ENCODE peak calls at places on chromosomes 1 and 21, in six cellular contexts. One of them, this sample, is unnamed.

GRCh38 chr1:51498924-51499323 is 20.1 kb downstream of the EPS15 start:
- DNase-seq in A549: no peak
- DNase-seq in GM12878: no peak
- DNase-seq in endothelial cell of umbilical vein: no peak
- DNase-seq in HepG2: no peak
- DNase-seq in K562: no peak
- DNase-seq in this sample: no peak

GRCh38 chr21:26850116-26850643 is 5.0 kb upstream of the ADAMTS1 start:
- DNase-seq in A549: peak; percentile 27
- DNase-seq in GM12878: peak; percentile 0
- DNase-seq in endothelial cell of umbilical vein: peak; percentile 75
- DNase-seq in HepG2: peak; percentile 36
- DNase-seq in K562: no peak
- DNase-seq in this sample: peak; percentile 45

GRCh38 chr1:205488074-205488723 is 16.3 kb upstream of the CDK18 start:
- DNase-seq in A549: peak; percentile 69
- DNase-seq in GM12878: no peak
- DNase-seq in endothelial cell of umbilical vein: peak; percentile 47
- DNase-seq in HepG2: peak; percentile 75
- DNase-seq in K562: peak; percentile 82
- DNase-seq in this sample: peak; percentile 70

GRCh38 chr1:59549903-59550302 is 253.0 kb downstream of the FGGY start:
- DNase-seq in A549: no peak
- DNase-seq in GM12878: no peak
- DNase-seq in endothelial cell of umbilical vein: no peak
- DNase-seq in HepG2: peak; percentile 50
- DNase-seq in K562: no peak
- DNase-seq in this sample: peak; percentile 85

GRCh38 chr1:81192647-81193642 is 607.8 kb upstream of the ADGRL2 start:
- DNase-seq in A549: no peak
- DNase-seq in GM12878: no peak
- DNase-seq in endothelial cell of umbilical vein: no peak
- DNase-seq in HepG2: no peak
- DNase-seq in K562: no peak
- DNase-seq in this sample: no peak

GRCh38 chr1:204971700-204972336 is 71.2 kb upstream of the CNTN2 start:
- DNase-seq in A549: peak; percentile 46
- DNase-seq in GM12878: no peak
- DNase-seq in endothelial cell of umbilical vein: peak; percentile 73
- DNase-seq in HepG2: no peak
- DNase-seq in K562: peak; percentile 70
- DNase-seq in this sample: peak; percentile 49

GRCh38 chr21:16865612-16866011 is 647.2 kb upstream of the CXADR start:
- DNase-seq in A549: no peak
- DNase-seq in GM12878: no peak
- DNase-seq in endothelial cell of umbilical vein: no peak
- DNase-seq in HepG2: no peak
- DNase-seq in K562: no peak
- DNase-seq in this sample: no peak

GRCh38 chr1:41239988-41240610 is 2.0 kb downstream of the SCMH1 start:
- DNase-seq in A549: peak; percentile 73
- DNase-seq in GM12878: no peak
- DNase-seq in endothelial cell of umbilical vein: peak; percentile 65
- DNase-seq in HepG2: peak; percentile 99
- DNase-seq in K562: no peak
- DNase-seq in this sample: peak; percentile 66

GRCh38 chr1:171590022-171590421 is 32.0 kb upstream of the MYOCOS start:
- DNase-seq in A549: no peak
- DNase-seq in GM12878: no peak
- DNase-seq in endothelial cell of umbilical vein: no peak
- DNase-seq in HepG2: no peak
- DNase-seq in K562: no peak
- DNase-seq in this sample: no peak

GRCh38 chr1:4106731-4107130 is 206.7 kb upstream of the C1orf174 start:
- DNase-seq in A549: no peak
- DNase-seq in GM12878: no peak
- DNase-seq in endothelial cell of umbilical vein: no peak
- DNase-seq in HepG2: no peak
- DNase-seq in K562: no peak
- DNase-seq in this sample: no peak

GRCh38 chr1:195748969-195749368 is 859.3 kb downstream of the KCNT2 start:
- DNase-seq in A549: no peak
- DNase-seq in GM12878: no peak
- DNase-seq in endothelial cell of umbilical vein: no peak
- DNase-seq in HepG2: no peak
- DNase-seq in K562: no peak
- DNase-seq in this sample: no peak

GRCh38 chr1:233433436-233434213 is 106.1 kb downstream of the MAP3K21 start:
- DNase-seq in A549: no peak
- DNase-seq in GM12878: no peak
- DNase-seq in endothelial cell of umbilical vein: no peak
- DNase-seq in HepG2: no peak
- DNase-seq in K562: no peak
- DNase-seq in this sample: no peak

GRCh38 chr1:234674218-234674815 is 64.3 kb upstream of the IRF2BP2 start:
- DNase-seq in A549: no peak
- DNase-seq in GM12878: no peak
- DNase-seq in endothelial cell of umbilical vein: no peak
- DNase-seq in HepG2: no peak
- DNase-seq in K562: no peak
- DNase-seq in this sample: no peak

GRCh38 chr1:176517484-176517883 is 54.5 kb downstream of the PAPPA2 start:
- DNase-seq in A549: peak; percentile 4
- DNase-seq in GM12878: peak; percentile 1
- DNase-seq in endothelial cell of umbilical vein: no peak
- DNase-seq in HepG2: no peak
- DNase-seq in K562: no peak
- DNase-seq in this sample: peak; percentile 3

GRCh38 chr1:64663654-64664053 is 81.2 kb upstream of the RAVER2 start:
- DNase-seq in A549: peak; percentile 24
- DNase-seq in GM12878: no peak
- DNase-seq in endothelial cell of umbilical vein: no peak
- DNase-seq in HepG2: peak; percentile 27
- DNase-seq in K562: peak; percentile 55
- DNase-seq in this sample: peak; percentile 49

GRCh38 chr1:101236546-101237228 is at the start of gene S1PR1:
- DNase-seq in A549: no peak
- DNase-seq in GM12878: peak; percentile 28
- DNase-seq in endothelial cell of umbilical vein: peak; percentile 96
- DNase-seq in HepG2: no peak
- DNase-seq in K562: no peak
- DNase-seq in this sample: peak; percentile 33
- TF ChIP-seq MYC in A549: no peak
- TF ChIP-seq MYC in GM12878: no peak
- TF ChIP-seq MYC in endothelial cell of umbilical vein: no peak
- TF ChIP-seq MYC in HepG2: no peak
- TF ChIP-seq MYC in K562: no peak
- TF ChIP-seq MYC in this sample: no peak

GRCh38 chr1:152047954-152048640 is 11.3 kb upstream of the S100A11 start:
- DNase-seq in A549: peak; percentile 100
- DNase-seq in GM12878: peak; percentile 96
- DNase-seq in endothelial cell of umbilical vein: peak; percentile 91
- DNase-seq in HepG2: peak; percentile 95
- DNase-seq in K562: peak; percentile 90
- DNase-seq in this sample: peak; percentile 99
- TF ChIP-seq POLR2A in A549: peak; percentile 66
- TF ChIP-seq POLR2A in GM12878: peak; percentile 77
- TF ChIP-seq POLR2A in endothelial cell of umbilical vein: no peak
- TF ChIP-seq POLR2A in HepG2: peak; percentile 66
- TF ChIP-seq POLR2A in K562: peak; percentile 91
- TF ChIP-seq POLR2A in this sample: peak; percentile 87

GRCh38 chr1:54623216-54624007 is at the start of gene FAM151A:
- DNase-seq in A549: no peak
- DNase-seq in GM12878: no peak
- DNase-seq in endothelial cell of umbilical vein: no peak
- DNase-seq in HepG2: peak; percentile 55
- DNase-seq in K562: no peak
- DNase-seq in this sample: no peak

GRCh38 chr1:54624466-54625464 is 1.4 kb upstream of the FAM151A start:
- DNase-seq in A549: no peak
- DNase-seq in GM12878: no peak
- DNase-seq in endothelial cell of umbilical vein: no peak
- DNase-seq in HepG2: no peak
- DNase-seq in K562: no peak
- DNase-seq in this sample: no peak

DNA sequence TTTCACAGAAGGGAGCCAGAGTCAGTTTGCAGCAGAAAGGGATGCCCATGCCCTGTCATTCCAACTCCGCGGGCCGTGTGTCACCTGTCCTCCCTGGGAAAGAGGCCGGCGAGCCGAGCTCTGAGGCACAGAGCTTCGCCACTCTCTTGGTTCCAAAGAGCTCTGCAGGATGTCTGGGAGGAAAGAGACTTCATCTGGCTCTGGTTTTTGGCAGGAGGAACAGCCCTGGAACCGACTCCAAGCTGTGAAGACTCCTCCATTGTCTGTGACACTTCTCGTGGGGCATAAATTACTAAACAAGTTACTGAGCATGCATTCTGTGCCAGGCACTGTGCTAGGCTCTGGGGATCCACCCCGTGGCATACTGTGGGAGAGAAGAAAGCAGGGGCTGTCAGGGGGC is 3.9 kb upstream of the FAM151A start:
- DNase-seq in A549: no peak
- DNase-seq in GM12878: no peak
- DNase-seq in endothelial cell of umbilical vein: no peak
- DNase-seq in HepG2: no peak
- DNase-seq in K562: no peak
- DNase-seq in this sample: no peak
- TF ChIP-seq CTCF in A549: no peak
- TF ChIP-seq CTCF in GM12878: no peak
- TF ChIP-seq CTCF in endothelial cell of umbilical vein: no peak
- TF ChIP-seq CTCF in HepG2: no peak
- TF ChIP-seq CTCF in K562: no peak
- TF ChIP-seq CTCF in this sample: no peak

DNA sequence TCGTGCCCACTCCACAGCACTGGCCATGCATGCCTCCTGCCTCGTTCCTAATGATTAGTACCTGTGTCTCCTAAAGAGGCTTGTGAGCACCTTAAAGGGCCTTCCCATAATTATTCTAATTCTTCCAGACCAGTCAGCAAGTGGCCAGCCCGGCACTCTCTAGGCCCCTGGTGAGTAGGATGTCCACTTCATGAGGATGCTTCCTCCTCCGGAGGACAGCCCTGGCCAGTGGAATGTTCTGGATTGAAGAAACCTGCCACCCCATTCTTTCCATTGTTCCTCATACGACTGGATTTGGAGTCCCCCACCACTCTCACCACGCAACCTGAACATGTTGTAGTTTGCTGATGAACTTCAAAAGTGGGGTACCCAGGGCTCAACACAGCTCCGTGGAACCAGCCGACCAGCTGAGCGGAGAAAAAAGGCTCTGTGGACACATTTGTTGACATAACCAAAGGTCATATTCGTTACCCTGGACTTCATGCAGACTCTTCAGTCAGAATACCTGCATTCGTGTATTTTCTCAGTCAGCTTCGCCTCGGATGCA is 46.7 kb upstream of the LBR start:
- DNase-seq in A549: no peak
- DNase-seq in GM12878: no peak
- DNase-seq in endothelial cell of umbilical vein: no peak
- DNase-seq in HepG2: no peak
- DNase-seq in K562: no peak
- DNase-seq in this sample: no peak
- TF ChIP-seq MYC in A549: no peak
- TF ChIP-seq MYC in GM12878: no peak
- TF ChIP-seq MYC in endothelial cell of umbilical vein: no peak
- TF ChIP-seq MYC in HepG2: no peak
- TF ChIP-seq MYC in K562: no peak
- TF ChIP-seq MYC in this sample: no peak

DNA sequence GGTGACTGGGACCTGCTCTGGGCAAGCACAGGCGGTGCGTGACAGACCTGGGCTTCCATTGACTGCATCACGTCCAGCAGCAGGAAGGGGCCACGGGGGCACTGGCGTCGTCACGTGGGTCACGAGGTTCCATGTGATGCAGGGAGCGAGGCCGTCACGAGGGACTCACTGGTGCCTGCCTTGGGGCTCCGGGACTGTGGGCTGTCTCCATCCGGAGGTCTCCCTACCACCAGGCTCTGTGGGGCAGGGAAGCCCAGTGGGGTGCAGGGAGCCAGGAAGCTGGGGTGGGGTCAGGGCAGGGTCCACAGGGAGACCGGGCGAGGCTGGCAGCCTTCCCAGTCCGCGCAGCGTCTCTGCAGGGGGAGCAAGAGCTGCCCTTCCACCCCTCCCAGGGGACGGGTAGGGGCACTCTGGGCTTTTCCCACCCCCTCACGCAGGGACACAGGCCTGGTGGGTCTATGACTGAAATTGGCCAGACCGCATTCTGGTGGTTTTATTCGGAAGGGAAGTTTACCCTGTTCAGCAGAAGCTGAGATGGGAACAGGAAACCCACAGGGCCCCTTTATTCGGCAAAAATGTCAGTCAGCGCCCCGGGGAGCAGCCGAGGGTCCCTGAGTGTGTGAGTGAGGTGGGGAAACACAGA is 416 bp upstream of the TNFRSF14 start:
- DNase-seq in A549: no peak
- DNase-seq in GM12878: no peak
- DNase-seq in endothelial cell of umbilical vein: peak; percentile 42
- DNase-seq in HepG2: no peak
- DNase-seq in K562: no peak
- DNase-seq in this sample: peak; percentile 95
- TF ChIP-seq POLR2A in A549: no peak
- TF ChIP-seq POLR2A in GM12878: peak; percentile 71
- TF ChIP-seq POLR2A in endothelial cell of umbilical vein: no peak
- TF ChIP-seq POLR2A in HepG2: no peak
- TF ChIP-seq POLR2A in K562: no peak
- TF ChIP-seq POLR2A in this sample: peak; percentile 16

GRCh38 chr1:178774263-178774662 is 49.2 kb downstream of the RALGPS2 start:
- DNase-seq in A549: peak; percentile 21
- DNase-seq in GM12878: no peak
- DNase-seq in endothelial cell of umbilical vein: peak; percentile 29
- DNase-seq in HepG2: peak; percentile 18
- DNase-seq in K562: no peak
- DNase-seq in this sample: peak; percentile 52
- TF ChIP-seq CTCF in A549: peak; percentile 51
- TF ChIP-seq CTCF in GM12878: no peak
- TF ChIP-seq CTCF in endothelial cell of umbilical vein: peak; percentile 9
- TF ChIP-seq CTCF in HepG2: no peak
- TF ChIP-seq CTCF in K562: peak; percentile 69
- TF ChIP-seq CTCF in this sample: no peak

This sample was measured in NB4.